ENCODE peak calls at places on chromosomes 16 and 17, in eight cellular contexts. One of them, this sample, is unnamed.

GRCh38 chr16:68592466-68593337 is 52.4 kb upstream of the CDH3 start:
- DNase-seq in body of pancreas: no peak
- DNase-seq in OCI-LY7: peak; percentile 41
- DNase-seq in RWPE2: no peak
- DNase-seq in PC-3: peak; percentile 26
- DNase-seq in trophoblast cell: no peak
- DNase-seq in brain microvascular endothelial cell: peak; percentile 12
- DNase-seq in mammary epithelial cell: no peak
- DNase-seq in this sample: no peak

GRCh38 chr17:34369571-34369970 is 6.5 kb upstream of the CCL1 start:
- DNase-seq in body of pancreas: no peak
- DNase-seq in OCI-LY7: no peak
- DNase-seq in RWPE2: no peak
- DNase-seq in PC-3: no peak
- DNase-seq in trophoblast cell: no peak
- DNase-seq in brain microvascular endothelial cell: no peak
- DNase-seq in mammary epithelial cell: no peak
- DNase-seq in this sample: no peak

GRCh38 chr17:73261952-73262675 is 434 bp upstream of the CPSF4L start:
- DNase-seq in body of pancreas: peak; percentile 85
- DNase-seq in OCI-LY7: no peak
- DNase-seq in RWPE2: no peak
- DNase-seq in PC-3: no peak
- DNase-seq in trophoblast cell: no peak
- DNase-seq in brain microvascular endothelial cell: no peak
- DNase-seq in mammary epithelial cell: peak; percentile 71
- DNase-seq in this sample: no peak

GRCh38 chr16:78729687-78730086 is 630.2 kb downstream of the WWOX start:
- DNase-seq in body of pancreas: no peak
- DNase-seq in OCI-LY7: no peak
- DNase-seq in RWPE2: no peak
- DNase-seq in PC-3: no peak
- DNase-seq in trophoblast cell: no peak
- DNase-seq in brain microvascular endothelial cell: no peak
- DNase-seq in mammary epithelial cell: no peak
- DNase-seq in this sample: no peak

GRCh38 chr17:40307001-40307690 is 1.8 kb upstream of the RARA start:
- DNase-seq in body of pancreas: no peak
- DNase-seq in OCI-LY7: no peak
- DNase-seq in RWPE2: peak; percentile 63
- DNase-seq in PC-3: no peak
- DNase-seq in trophoblast cell: no peak
- DNase-seq in brain microvascular endothelial cell: no peak
- DNase-seq in mammary epithelial cell: no peak
- DNase-seq in this sample: no peak

GRCh38 chr17:48636177-48637018 is 10.2 kb upstream of the HOXB9 start:
- DNase-seq in body of pancreas: peak; percentile 53
- DNase-seq in OCI-LY7: peak; percentile 80
- DNase-seq in RWPE2: no peak
- DNase-seq in PC-3: peak; percentile 84
- DNase-seq in trophoblast cell: peak; percentile 77
- DNase-seq in brain microvascular endothelial cell: no peak
- DNase-seq in mammary epithelial cell: peak; percentile 50
- DNase-seq in this sample: peak; percentile 6

GRCh38 chr17:79495665-79496064 is 115.2 kb downstream of the RBFOX3 start:
- DNase-seq in body of pancreas: no peak
- DNase-seq in OCI-LY7: no peak
- DNase-seq in RWPE2: no peak
- DNase-seq in PC-3: no peak
- DNase-seq in trophoblast cell: no peak
- DNase-seq in brain microvascular endothelial cell: no peak
- DNase-seq in mammary epithelial cell: no peak
- DNase-seq in this sample: no peak

GRCh38 chr16:53960954-53961616 is 257.1 kb downstream of the FTO start:
- DNase-seq in body of pancreas: no peak
- DNase-seq in OCI-LY7: no peak
- DNase-seq in RWPE2: no peak
- DNase-seq in PC-3: no peak
- DNase-seq in trophoblast cell: no peak
- DNase-seq in brain microvascular endothelial cell: no peak
- DNase-seq in mammary epithelial cell: no peak
- DNase-seq in this sample: no peak

GRCh38 chr17:51709867-51710266 is 448.6 kb downstream of the CA10 start:
- DNase-seq in body of pancreas: no peak
- DNase-seq in OCI-LY7: no peak
- DNase-seq in RWPE2: no peak
- DNase-seq in PC-3: no peak
- DNase-seq in trophoblast cell: no peak
- DNase-seq in brain microvascular endothelial cell: no peak
- DNase-seq in mammary epithelial cell: no peak
- DNase-seq in this sample: no peak

GRCh38 chr16:80971814-80972213 is 34.9 kb downstream of the CMC2 start:
- DNase-seq in body of pancreas: no peak
- DNase-seq in OCI-LY7: no peak
- DNase-seq in RWPE2: no peak
- DNase-seq in PC-3: no peak
- DNase-seq in trophoblast cell: no peak
- DNase-seq in brain microvascular endothelial cell: no peak
- DNase-seq in mammary epithelial cell: no peak
- DNase-seq in this sample: no peak

GRCh38 chr16:23597003-23597756 is 1.1 kb upstream of the NDUFAB1 start:
- DNase-seq in body of pancreas: peak; percentile 13
- DNase-seq in OCI-LY7: peak; percentile 83
- DNase-seq in RWPE2: no peak
- DNase-seq in PC-3: peak; percentile 20
- DNase-seq in trophoblast cell: peak; percentile 28
- DNase-seq in brain microvascular endothelial cell: no peak
- DNase-seq in mammary epithelial cell: no peak
- DNase-seq in this sample: no peak

GRCh38 chr16:56709686-56710040 is 20.3 kb upstream of the NUP93 start:
- DNase-seq in body of pancreas: no peak
- DNase-seq in OCI-LY7: no peak
- DNase-seq in RWPE2: no peak
- DNase-seq in PC-3: no peak
- DNase-seq in trophoblast cell: no peak
- DNase-seq in brain microvascular endothelial cell: no peak
- DNase-seq in mammary epithelial cell: no peak
- DNase-seq in this sample: no peak

GRCh38 chr17:65638221-65638940 is 76.9 kb upstream of the AXIN2 start:
- DNase-seq in body of pancreas: no peak
- DNase-seq in OCI-LY7: no peak
- DNase-seq in RWPE2: no peak
- DNase-seq in PC-3: no peak
- DNase-seq in trophoblast cell: no peak
- DNase-seq in brain microvascular endothelial cell: no peak
- DNase-seq in mammary epithelial cell: no peak
- DNase-seq in this sample: no peak

GRCh38 chr16:27801259-27801945 is 251.5 kb downstream of the KATNIP start:
- DNase-seq in body of pancreas: no peak
- DNase-seq in OCI-LY7: no peak
- DNase-seq in RWPE2: no peak
- DNase-seq in PC-3: no peak
- DNase-seq in trophoblast cell: no peak
- DNase-seq in brain microvascular endothelial cell: no peak
- DNase-seq in mammary epithelial cell: no peak
- DNase-seq in this sample: no peak

GRCh38 chr17:33080091-33080490 is 88.4 kb downstream of the SPACA3 start:
- DNase-seq in body of pancreas: no peak
- DNase-seq in OCI-LY7: no peak
- DNase-seq in RWPE2: no peak
- DNase-seq in PC-3: no peak
- DNase-seq in trophoblast cell: no peak
- DNase-seq in brain microvascular endothelial cell: no peak
- DNase-seq in mammary epithelial cell: no peak
- DNase-seq in this sample: no peak

GRCh38 chr16:48212033-48212432 is 32.1 kb upstream of the LONP2 start:
- DNase-seq in body of pancreas: no peak
- DNase-seq in OCI-LY7: no peak
- DNase-seq in RWPE2: no peak
- DNase-seq in PC-3: no peak
- DNase-seq in trophoblast cell: no peak
- DNase-seq in brain microvascular endothelial cell: no peak
- DNase-seq in mammary epithelial cell: peak; percentile 14
- DNase-seq in this sample: no peak

GRCh38 chr17:60080545-60080944 is 1.8 kb upstream of the HEATR6 start:
- DNase-seq in body of pancreas: no peak
- DNase-seq in OCI-LY7: no peak
- DNase-seq in RWPE2: no peak
- DNase-seq in PC-3: peak; percentile 28
- DNase-seq in trophoblast cell: peak; percentile 95
- DNase-seq in brain microvascular endothelial cell: no peak
- DNase-seq in mammary epithelial cell: peak; percentile 78
- DNase-seq in this sample: peak; percentile 46
- H3K27ac ChIP-seq in body of pancreas: no peak overlapping the region
- H3K27ac ChIP-seq in OCI-LY7: no peak overlapping the region
- H3K27ac ChIP-seq in RWPE2: peak overlapping the region; percentile 85
- H3K27ac ChIP-seq in PC-3: no peak overlapping the region
- H3K27ac ChIP-seq in trophoblast cell: no peak overlapping the region
- H3K27ac ChIP-seq in brain microvascular endothelial cell: no peak overlapping the region
- H3K27ac ChIP-seq in mammary epithelial cell: no peak overlapping the region
- H3K27ac ChIP-seq in this sample: peak overlapping the region; percentile 94

GRCh38 chr17:17710355-17710727 is 29.1 kb downstream of the RAI1 start:
- DNase-seq in body of pancreas: no peak
- DNase-seq in OCI-LY7: no peak
- DNase-seq in RWPE2: no peak
- DNase-seq in PC-3: no peak
- DNase-seq in trophoblast cell: no peak
- DNase-seq in brain microvascular endothelial cell: no peak
- DNase-seq in mammary epithelial cell: no peak
- DNase-seq in this sample: no peak
- H3K27ac ChIP-seq in body of pancreas: peak overlapping the region; percentile 82
- H3K27ac ChIP-seq in OCI-LY7: no peak overlapping the region
- H3K27ac ChIP-seq in RWPE2: peak overlapping the region; percentile 65
- H3K27ac ChIP-seq in PC-3: peak overlapping the region; percentile 82
- H3K27ac ChIP-seq in trophoblast cell: no peak overlapping the region
- H3K27ac ChIP-seq in brain microvascular endothelial cell: peak overlapping the region; percentile 94
- H3K27ac ChIP-seq in mammary epithelial cell: peak overlapping the region; percentile 38
- H3K27ac ChIP-seq in this sample: peak overlapping the region; percentile 64

DNA sequence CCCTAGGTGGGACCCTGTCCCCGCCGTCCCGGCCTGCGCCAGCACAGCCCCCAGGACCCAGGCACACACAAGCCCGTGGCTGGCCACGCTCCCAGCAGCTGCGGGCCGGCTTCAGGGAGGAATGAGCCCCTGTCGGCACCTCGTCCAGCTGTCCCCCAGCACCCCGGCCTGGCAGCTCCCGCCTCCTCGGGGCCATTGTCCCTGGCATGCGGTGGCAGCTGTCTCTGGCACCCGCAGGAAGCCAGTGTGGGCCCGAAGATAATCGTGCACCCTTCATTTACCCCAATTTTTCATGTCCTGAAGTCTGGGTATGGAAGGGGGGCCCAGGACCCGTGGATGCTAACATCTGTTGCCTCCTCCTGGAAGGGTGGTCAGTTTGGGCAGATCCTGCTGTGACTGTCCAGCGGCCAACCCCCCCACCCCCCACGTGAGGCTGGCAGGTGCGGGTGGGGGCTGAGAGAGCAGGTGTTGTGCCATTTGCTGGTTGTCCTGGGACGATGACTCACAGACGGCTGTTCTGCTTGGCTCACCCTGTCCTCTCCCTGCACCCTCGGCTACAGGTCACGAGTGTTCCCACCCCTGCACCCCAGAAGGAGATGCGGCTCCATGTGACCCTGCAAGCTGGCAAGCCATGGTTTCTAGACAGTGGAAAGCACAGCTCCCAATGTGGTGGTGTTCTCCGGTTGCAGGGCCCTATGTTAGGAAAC is 4.0 kb upstream of the LMF1 start:
- DNase-seq in body of pancreas: peak; percentile 16
- DNase-seq in OCI-LY7: peak; percentile 45
- DNase-seq in RWPE2: no peak
- DNase-seq in PC-3: no peak
- DNase-seq in trophoblast cell: no peak
- DNase-seq in brain microvascular endothelial cell: no peak
- DNase-seq in mammary epithelial cell: no peak
- DNase-seq in this sample: no peak
- H3K27ac ChIP-seq in body of pancreas: no peak overlapping the region
- H3K27ac ChIP-seq in OCI-LY7: peak overlapping the region; percentile 89
- H3K27ac ChIP-seq in RWPE2: no peak overlapping the region
- H3K27ac ChIP-seq in PC-3: no peak overlapping the region
- H3K27ac ChIP-seq in trophoblast cell: no peak overlapping the region
- H3K27ac ChIP-seq in brain microvascular endothelial cell: no peak overlapping the region
- H3K27ac ChIP-seq in mammary epithelial cell: no peak overlapping the region
- H3K27ac ChIP-seq in this sample: no peak overlapping the region

GRCh38 chr17:30389755-30390300 is 11.1 kb downstream of the CPD start:
- DNase-seq in body of pancreas: no peak
- DNase-seq in OCI-LY7: no peak
- DNase-seq in RWPE2: no peak
- DNase-seq in PC-3: no peak
- DNase-seq in trophoblast cell: peak; percentile 57
- DNase-seq in brain microvascular endothelial cell: no peak
- DNase-seq in mammary epithelial cell: no peak
- DNase-seq in this sample: no peak
- H3K27ac ChIP-seq in body of pancreas: no peak overlapping the region
- H3K27ac ChIP-seq in OCI-LY7: no peak overlapping the region
- H3K27ac ChIP-seq in RWPE2: no peak overlapping the region
- H3K27ac ChIP-seq in PC-3: no peak overlapping the region
- H3K27ac ChIP-seq in trophoblast cell: no peak overlapping the region
- H3K27ac ChIP-seq in brain microvascular endothelial cell: no peak overlapping the region
- H3K27ac ChIP-seq in mammary epithelial cell: no peak overlapping the region
- H3K27ac ChIP-seq in this sample: no peak overlapping the region

GRCh38 chr16:75462804-75463203 is 1.7 kb downstream of the TMEM170A start:
- DNase-seq in body of pancreas: no peak
- DNase-seq in OCI-LY7: peak; percentile 9
- DNase-seq in RWPE2: no peak
- DNase-seq in PC-3: no peak
- DNase-seq in trophoblast cell: no peak
- DNase-seq in brain microvascular endothelial cell: no peak
- DNase-seq in mammary epithelial cell: no peak
- DNase-seq in this sample: no peak
- H3K27ac ChIP-seq in body of pancreas: no peak overlapping the region
- H3K27ac ChIP-seq in OCI-LY7: no peak overlapping the region
- H3K27ac ChIP-seq in RWPE2: peak overlapping the region; percentile 57
- H3K27ac ChIP-seq in PC-3: no peak overlapping the region
- H3K27ac ChIP-seq in trophoblast cell: no peak overlapping the region
- H3K27ac ChIP-seq in brain microvascular endothelial cell: no peak overlapping the region
- H3K27ac ChIP-seq in mammary epithelial cell: peak overlapping the region; percentile 17
- H3K27ac ChIP-seq in this sample: no peak overlapping the region

GRCh38 chr16:1712791-1713261 is 6.8 kb downstream of the MAPK8IP3 start:
- DNase-seq in body of pancreas: no peak
- DNase-seq in OCI-LY7: peak; percentile 74
- DNase-seq in RWPE2: no peak
- DNase-seq in PC-3: no peak
- DNase-seq in trophoblast cell: no peak
- DNase-seq in brain microvascular endothelial cell: peak; percentile 32
- DNase-seq in mammary epithelial cell: no peak
- DNase-seq in this sample: no peak
- H3K27ac ChIP-seq in body of pancreas: no peak overlapping the region
- H3K27ac ChIP-seq in OCI-LY7: peak overlapping the region; percentile 88
- H3K27ac ChIP-seq in RWPE2: no peak overlapping the region
- H3K27ac ChIP-seq in PC-3: no peak overlapping the region
- H3K27ac ChIP-seq in trophoblast cell: no peak overlapping the region
- H3K27ac ChIP-seq in brain microvascular endothelial cell: no peak overlapping the region
- H3K27ac ChIP-seq in mammary epithelial cell: no peak overlapping the region
- H3K27ac ChIP-seq in this sample: no peak overlapping the region